ENCODE peak calls at places on chromosomes 11 and 22, in six cellular contexts. V, M, L, E, I and B are unnamed samples.

GRCh38 chr22:47807506-47807905 is 1045.1 kb downstream of the TBC1D22A start:
- DNase-seq in V (no peak), M (no peak), L (no peak), E (no peak), I (no peak), B (no peak)

GRCh38 chr11:68057807-68058206 is 19.0 kb downstream of the TCIRG1 start:
- DNase-seq in V (no peak), M (no peak), L (no peak), E (no peak), I (no peak), B (no peak)

GRCh38 chr11:19245351-19245750 is 4.6 kb upstream of the E2F8 start:
- DNase-seq in V (no peak), M (no peak), L (no peak), E (no peak), I (no peak), B (no peak)

GRCh38 chr11:79440451-79441158 is at the start of gene TENM4:
- DNase-seq in V (peak; percentile 71), M (peak; percentile 74), L (peak; percentile 64), E (peak; percentile 37), I (no peak), B (peak; percentile 68)

GRCh38 chr11:124285610-124286344 is 28.0 kb downstream of the OR8D1 start:
- DNase-seq in V (no peak), M (peak; percentile 17), L (no peak), E (no peak), I (no peak), B (no peak)

GRCh38 chr22:46175631-46176030 is 25.3 kb downstream of the PPARA start:
- DNase-seq in V (no peak), M (no peak), L (no peak), E (no peak), I (no peak), B (no peak)

GRCh38 chr11:100752371-100753073 is 65.4 kb downstream of the ARHGAP42 start:
- DNase-seq in V (no peak), M (no peak), L (no peak), E (no peak), I (no peak), B (no peak)

GRCh38 chr11:69465236-69466000 is 16.0 kb upstream of the LINC01488 start:
- DNase-seq in V (no peak), M (no peak), L (no peak), E (no peak), I (no peak), B (no peak)

GRCh38 chr11:134478176-134478575 is 66.1 kb upstream of the B3GAT1 start:
- DNase-seq in V (no peak), M (no peak), L (no peak), E (no peak), I (no peak), B (no peak)

GRCh38 chr11:14764899-14765527 is 121.4 kb downstream of the PDE3B start:
- DNase-seq in V (no peak), M (no peak), L (no peak), E (no peak), I (peak; percentile 26), B (no peak)

GRCh38 chr11:61495801-61496601 is 12.5 kb upstream of the LRRC10B start:
- DNase-seq in V (no peak), M (peak; percentile 56), L (no peak), E (no peak), I (no peak), B (no peak)

GRCh38 chr11:65814131-65814959 is 19.4 kb upstream of the SNX32 start:
- DNase-seq in V (no peak), M (peak; percentile 56), L (no peak), E (no peak), I (no peak), B (peak; percentile 29)

GRCh38 chr11:8055111-8055835 is 25.7 kb upstream of the TUB start:
- DNase-seq in V (no peak), M (no peak), L (peak; percentile 14), E (no peak), I (no peak), B (no peak)

GRCh38 chr11:111001986-111002616 is 243.4 kb upstream of the POU2AF2 start:
- DNase-seq in V (peak; percentile 30), M (no peak), L (peak; percentile 26), E (no peak), I (no peak), B (no peak)

GRCh38 chr11:119795231-119795630 is 66.2 kb upstream of the NECTIN1 start:
- DNase-seq in V (peak; percentile 17), M (no peak), L (no peak), E (no peak), I (no peak), B (no peak)

GRCh38 chr11:128892866-128893565 is 1.9 kb downstream of the KCNJ5 start:
- DNase-seq in V (no peak), M (no peak), L (no peak), E (no peak), I (no peak), B (no peak)

GRCh38 chr11:95230054-95231034 is 658 bp downstream of the SESN3 start:
- DNase-seq in V (no peak), M (no peak), L (peak; percentile 20), E (peak; percentile 30), I (peak; percentile 4), B (peak; percentile 36)

GRCh38 chr11:86202013-86202336 is 42.6 kb upstream of the EED start:
- DNase-seq in V (no peak), M (no peak), L (no peak), E (no peak), I (no peak), B (no peak)

GRCh38 chr11:129315781-129316579 is 59.7 kb upstream of the BARX2 start:
- DNase-seq in V (no peak), M (peak; percentile 79), L (no peak), E (no peak), I (no peak), B (no peak)

GRCh38 chr11:94036096-94036495 is 14.9 kb downstream of the HEPHL1 start:
- DNase-seq in V (no peak), M (no peak), L (no peak), E (no peak), I (no peak), B (no peak)